ENCODE peak calls at places on chromosomes 16 and 17, in eight cellular contexts. A is PC-3; K is mammary epithelial cell; V is left ventricle myocardium inferior; P is mesenchymal stem cell; D is CD4-positive, alpha-beta T cell; F is fibroblast of lung; Y is endothelial cell of umbilical vein. M is an unnamed sample.

GRCh38 chr17:7929158-7930029 is at the start of gene KCNAB3:
- DNase-seq in A (no peak), K (peak; percentile 22), V (peak; percentile 27), P (peak; percentile 67), D (peak; percentile 50), F (peak; percentile 77), Y (peak; percentile 67), M (peak; percentile 93)

GRCh38 chr17:82384051-82384729 is 12.6 kb downstream of the UTS2R start:
- DNase-seq in A (no peak), K (no peak), V (no peak), P (no peak), D (no peak), F (no peak), Y (no peak), M (no peak)

GRCh38 chr17:64154321-64155089 is 24.6 kb upstream of the ERN1 start:
- DNase-seq in A (no peak), K (no peak), V (no peak), P (no peak), D (no peak), F (no peak), Y (no peak), M (no peak)

GRCh38 chr17:79078476-79079190 is 4.0 kb downstream of the ENGASE start:
- DNase-seq in A (no peak), K (no peak), V (no peak), P (no peak), D (no peak), F (no peak), Y (no peak), M (no peak)

GRCh38 chr16:50842589-50842988 is 100.7 kb downstream of the CYLD start:
- DNase-seq in A (no peak), K (no peak), V (no peak), P (peak; percentile 15), D (no peak), F (peak; percentile 40), Y (no peak), M (no peak)

GRCh38 chr17:70319516-70319915 is 150.2 kb downstream of the KCNJ2 start:
- DNase-seq in A (no peak), K (no peak), V (no peak), P (no peak), D (no peak), F (peak; percentile 18), Y (no peak), M (no peak)

GRCh38 chr17:60613325-60613724 is 13.3 kb downstream of the PPM1D start:
- DNase-seq in A (no peak), K (no peak), V (no peak), P (no peak), D (no peak), F (no peak), Y (no peak), M (no peak)

GRCh38 chr17:43714338-43715149 is 44.0 kb downstream of the SOST start:
- DNase-seq in A (peak; percentile 60), K (peak; percentile 84), V (no peak), P (peak; percentile 54), D (no peak), F (peak; percentile 77), Y (peak; percentile 14), M (no peak)

GRCh38 chr16:57785924-57786323 is 16.4 kb downstream of the KIFC3 start:
- DNase-seq in A (no peak), K (no peak), V (no peak), P (no peak), D (no peak), F (no peak), Y (no peak), M (no peak)

GRCh38 chr16:57785385-57785784 is 16.9 kb downstream of the KIFC3 start:
- DNase-seq in A (no peak), K (no peak), V (no peak), P (no peak), D (no peak), F (no peak), Y (no peak), M (no peak)

GRCh38 chr16:57783883-57784282 is 18.4 kb downstream of the KIFC3 start:
- DNase-seq in A (no peak), K (no peak), V (no peak), P (no peak), D (no peak), F (no peak), Y (no peak), M (no peak)

GRCh38 chr16:57783116-57783515 is 19.2 kb downstream of the KIFC3 start:
- DNase-seq in A (no peak), K (no peak), V (no peak), P (no peak), D (no peak), F (no peak), Y (no peak), M (no peak)

DNA sequence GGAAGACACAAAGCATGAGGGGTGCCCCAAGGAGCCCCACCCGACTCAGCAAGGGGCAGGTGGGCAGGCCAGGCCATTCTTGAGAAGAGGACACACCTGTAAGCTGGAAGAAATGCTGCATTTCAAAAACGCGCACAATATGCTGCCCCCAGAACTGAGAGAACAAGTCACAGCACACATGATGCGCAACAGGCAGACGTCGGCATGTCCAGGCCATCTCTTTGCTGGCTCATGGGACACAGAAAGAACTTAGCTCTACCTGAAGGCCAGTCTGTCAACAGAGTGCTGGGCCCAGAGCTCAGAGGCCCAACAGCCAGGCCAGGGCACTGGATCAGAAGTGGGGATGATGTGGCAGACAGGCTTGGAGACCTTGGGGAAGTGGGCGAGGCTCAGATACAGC is 18.0 kb downstream of the KIFC3 start:
- DNase-seq in A (no peak), K (no peak), V (no peak), P (no peak), D (no peak), F (no peak), Y (no peak), M (no peak)
- H3K27ac ChIP-seq in A (no peak overlapping the region), K (no peak overlapping the region), V (no peak overlapping the region), P (no peak overlapping the region), D (no peak overlapping the region), F (no peak overlapping the region), Y (no peak overlapping the region), M (peak overlapping the region; percentile 24)

GRCh38 chr17:48499248-48499647 is 31.6 kb downstream of the HOXB1 start:
- DNase-seq in A (peak; percentile 92), K (peak; percentile 44), V (no peak), P (peak; percentile 79), D (no peak), F (peak; percentile 51), Y (no peak), M (no peak)
- H3K27me3 ChIP-seq in A (no peaks in the 10 kb centered on the region), K (no peaks in the 10 kb centered on the region), V (peaks cover 94% of the 10 kb centered on the region), P (no peaks in the 10 kb centered on the region), D (no peaks in the 10 kb centered on the region), F (no peaks in the 10 kb centered on the region), Y (peaks cover 3% of the 10 kb centered on the region), M (no peaks in the 10 kb centered on the region)

GRCh38 chr17:33753452-33753851 is 460.4 kb upstream of the ASIC2 start:
- DNase-seq in A (no peak), K (no peak), V (no peak), P (no peak), D (no peak), F (no peak), Y (no peak), M (no peak)

GRCh38 chr17:33750943-33751701 is 458.0 kb upstream of the ASIC2 start:
- DNase-seq in A (peak; percentile 66), K (peak; percentile 28), V (peak; percentile 49), P (peak; percentile 47), D (peak; percentile 61), F (peak; percentile 41), Y (peak; percentile 64), M (peak; percentile 55)

GRCh38 chr17:33751702-33752065 is 458.6 kb upstream of the ASIC2 start:
- DNase-seq in A (no peak), K (no peak), V (no peak), P (no peak), D (no peak), F (no peak), Y (no peak), M (no peak)

GRCh38 chr17:33745047-33745783 is 452.1 kb upstream of the ASIC2 start:
- DNase-seq in A (no peak), K (no peak), V (no peak), P (no peak), D (no peak), F (no peak), Y (no peak), M (no peak)

DNA sequence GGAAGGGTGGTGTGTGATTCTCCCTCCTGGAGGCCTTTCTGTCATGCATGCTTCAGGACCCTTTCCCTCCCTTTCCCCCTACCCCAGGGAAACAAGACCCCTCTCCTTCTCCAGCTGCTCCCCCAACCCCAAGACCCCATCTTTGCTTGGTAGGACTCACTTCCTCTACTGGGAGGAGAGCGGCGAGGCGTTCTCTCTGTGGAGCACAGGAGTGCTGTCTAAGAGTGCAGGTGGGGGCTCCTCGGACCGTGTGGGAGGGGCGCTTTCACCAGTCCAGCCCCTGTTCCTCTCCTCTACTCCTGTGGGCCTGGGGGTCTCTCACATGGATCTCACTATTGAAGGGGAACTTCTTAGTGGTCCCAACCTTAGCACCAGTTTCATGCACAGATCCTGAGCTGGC is 456.1 kb upstream of the ASIC2 start:
- DNase-seq in A (no peak), K (no peak), V (no peak), P (no peak), D (no peak), F (no peak), Y (no peak), M (no peak)
- H3K9me3 ChIP-seq in A (no peaks in the 10 kb centered on the region), K (no peaks in the 10 kb centered on the region), V (no peaks in the 10 kb centered on the region), P (no peaks in the 10 kb centered on the region), D (no peaks in the 10 kb centered on the region), F (no peaks in the 10 kb centered on the region), Y (no peaks in the 10 kb centered on the region), M (no peaks in the 10 kb centered on the region)

GRCh38 chr17:2419526-2419925 is 18.7 kb upstream of the MNT start:
- DNase-seq in A (no peak), K (no peak), V (no peak), P (no peak), D (no peak), F (no peak), Y (no peak), M (no peak)

GRCh38 chr17:2415081-2415480 is 14.2 kb upstream of the MNT start:
- DNase-seq in A (no peak), K (no peak), V (no peak), P (no peak), D (no peak), F (no peak), Y (no peak), M (no peak)

GRCh38 chr17:2418572-2418971 is 17.7 kb upstream of the MNT start:
- DNase-seq in A (no peak), K (no peak), V (no peak), P (peak; percentile 57), D (peak; percentile 21), F (no peak), Y (no peak), M (no peak)

GRCh38 chr17:2414665-2415064 is 13.8 kb upstream of the MNT start:
- DNase-seq in A (no peak), K (no peak), V (no peak), P (no peak), D (no peak), F (no peak), Y (no peak), M (no peak)

DNA sequence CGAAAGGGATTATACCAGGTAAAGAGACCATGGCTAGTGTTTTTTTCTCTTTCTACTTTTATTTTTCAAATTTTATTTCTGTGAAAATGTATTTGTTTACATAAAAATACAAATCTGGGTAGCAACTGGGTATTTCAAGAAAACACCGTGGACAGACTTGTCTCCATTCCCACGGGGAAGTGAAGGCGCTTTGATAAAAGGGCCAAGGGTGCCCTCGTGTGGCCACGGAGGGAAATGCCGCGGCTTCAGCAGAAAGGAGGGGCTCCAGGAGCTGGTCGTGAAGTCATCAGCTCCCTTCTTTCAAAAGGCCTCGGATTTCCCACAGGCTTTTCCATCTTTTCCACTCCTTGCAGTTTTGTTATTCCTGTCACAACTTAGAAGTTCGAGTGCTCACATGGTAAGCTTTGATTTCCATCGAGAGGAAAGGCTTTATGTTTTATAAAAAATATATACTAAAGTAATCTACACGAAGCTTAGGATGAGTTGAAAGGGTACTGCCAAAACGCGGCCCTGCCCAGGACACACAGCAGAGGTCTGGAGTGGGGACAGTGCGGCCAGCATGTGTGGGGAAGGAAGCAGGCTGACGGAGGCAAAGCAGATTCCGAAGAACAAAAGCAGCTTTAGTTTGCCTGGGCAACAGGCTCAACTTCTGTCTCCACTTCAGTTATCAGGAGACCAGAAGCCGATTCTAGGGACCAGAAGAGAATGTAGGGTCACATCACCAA is 15.3 kb upstream of the MNT start:
- DNase-seq in A (peak; percentile 90), K (peak; percentile 73), V (peak; percentile 88), P (peak; percentile 91), D (peak; percentile 93), F (peak; percentile 73), Y (peak; percentile 94), M (peak; percentile 90)
- H3K27ac ChIP-seq in A (no peak overlapping the region), K (peak overlapping the region; percentile 47), V (peak overlapping the region; percentile 34), P (no peak overlapping the region), D (no peak overlapping the region), F (no peak overlapping the region), Y (peak overlapping the region; percentile 32), M (peak overlapping the region; percentile 24)